ENCODE peak calls at places on chromosomes 7 and 10, in seven cellular contexts. M, J, S, F, K, E and Y are unnamed samples.

GRCh38 chr7:12422449-12423320 is 19.0 kb upstream of the VWDE start:
- DNase-seq in K (peak; percentile 9), J (no peak), M (no peak), E (peak; percentile 10), F (no peak), S (no peak), Y (no peak)

GRCh38 chr7:31373337-31374289 is 33.1 kb upstream of the NEUROD6 start:
- DNase-seq in M (peak; percentile 93), K (peak; percentile 45), E (peak; percentile 62), J (no peak), S (no peak), F (peak; percentile 62), Y (no peak)

GRCh38 chr7:1851731-1852531 is 181.9 kb downstream of the ELFN1 start:
- DNase-seq in S (peak; percentile 51), J (no peak), F (peak; percentile 2), K (no peak), E (no peak), M (peak; percentile 52), Y (no peak)

GRCh38 chr7:74021546-74022320 is 6.2 kb upstream of the ELN start:
- DNase-seq in S (no peak), F (no peak), J (no peak), K (no peak), E (no peak), M (no peak), Y (no peak)

GRCh38 chr10:24238527-24239247 is 29.7 kb downstream of the KIAA1217 start:
- DNase-seq in E (peak; percentile 67), S (no peak), K (no peak), M (peak; percentile 80), F (peak; percentile 20), J (no peak), Y (no peak)

GRCh38 chr7:19105546-19105945 is 11.9 kb downstream of the TWIST1 start:
- DNase-seq in S (no peak), J (no peak), K (no peak), F (no peak), E (no peak), M (no peak), Y (no peak)

GRCh38 chr10:46035923-46036849 is 5.8 kb upstream of the NCOA4 start:
- DNase-seq in E (peak; percentile 63), S (no peak), F (no peak), J (no peak), K (no peak), M (peak; percentile 65), Y (no peak)

GRCh38 chr7:30923774-30924413 is 12.2 kb downstream of the AQP1 start:
- DNase-seq in M (peak; percentile 23), S (peak; percentile 47), J (peak; percentile 11), K (no peak), F (peak; percentile 0), E (no peak), Y (peak; percentile 9)

GRCh38 chr10:117685431-117685830 is 142.9 kb downstream of the EMX2 start:
- DNase-seq in F (no peak), K (no peak), S (no peak), M (no peak), E (no peak), J (no peak), Y (no peak)

GRCh38 chr7:2452074-2452507 is 24.1 kb downstream of the GRIFIN start:
- DNase-seq in M (peak; percentile 61), S (peak; percentile 65), F (no peak), K (no peak), E (no peak), J (peak; percentile 22), Y (no peak)

GRCh38 chr7:140695381-140695780 is 1.1 kb upstream of the NDUFB2 start:
- DNase-seq in S (no peak), F (no peak), E (no peak), M (no peak), K (no peak), J (no peak), Y (no peak)

GRCh38 chr7:117979954-117980497 is 106.8 kb upstream of the CTTNBP2 start:
- DNase-seq in E (no peak), K (no peak), M (no peak), J (no peak), S (no peak), F (no peak), Y (no peak)

GRCh38 chr10:80509403-80510161 is 28.1 kb upstream of the SH2D4B start:
- DNase-seq in E (peak; percentile 81), J (no peak), F (no peak), S (no peak), K (peak; percentile 83), M (peak; percentile 79), Y (no peak)

GRCh38 chr7:111089822-111090426 is 1.0 kb upstream of the LRRN3 start:
- DNase-seq in J (no peak), M (no peak), F (no peak), E (peak; percentile 48), K (peak; percentile 65), S (no peak), Y (no peak)

GRCh38 chr10:114893248-114893647 is 44.7 kb upstream of the TRUB1 start:
- DNase-seq in E (no peak), F (no peak), M (no peak), J (no peak), K (no peak), S (no peak), Y (no peak)

GRCh38 chr7:75033064-75033463 is 40.5 kb downstream of the RCC1L start:
- DNase-seq in S (no peak), E (no peak), F (no peak), M (peak; percentile 90), K (no peak), J (no peak), Y (no peak)

GRCh38 chr10:25068152-25069058 is 52.0 kb downstream of the THNSL1 start:
- DNase-seq in S (no peak), F (no peak), E (peak; percentile 82), K (peak; percentile 70), J (no peak), M (peak; percentile 71), Y (no peak)

GRCh38 chr7:921581-922333 is 32.7 kb downstream of the ADAP1 start:
- DNase-seq in F (peak; percentile 4), S (peak; percentile 62), M (no peak), J (peak; percentile 18), E (no peak), K (no peak), Y (peak; percentile 8)

GRCh38 chr10:35822316-35822715 is 180.2 kb upstream of the FZD8 start:
- DNase-seq in S (peak; percentile 85), E (peak; percentile 58), K (peak; percentile 64), J (no peak), M (peak; percentile 95), F (peak; percentile 60), Y (peak; percentile 25)

GRCh38 chr10:84191106-84191505 is 3.2 kb upstream of the CDHR1 start:
- DNase-seq in F (no peak), K (no peak), S (peak; percentile 17), E (no peak), J (no peak), M (no peak), Y (no peak)

GRCh38 chr7:47132471-47132870 is 449.4 kb downstream of the TNS3 start:
- DNase-seq in M (no peak), J (no peak), F (no peak), E (no peak), S (no peak), K (no peak), Y (no peak)

GRCh38 chr10:78544447-78545085 is 510.9 kb downstream of the RPS24 start:
- DNase-seq in J (no peak), M (peak; percentile 13), E (no peak), K (no peak), F (no peak), S (no peak), Y (no peak)

GRCh38 chr10:7287377-7287776 is 123.5 kb downstream of the SFMBT2 start:
- DNase-seq in M (no peak), E (no peak), F (no peak), K (no peak), J (no peak), S (no peak), Y (no peak)

GRCh38 chr10:94075521-94075920 is 81.8 kb downstream of the PLCE1 start:
- DNase-seq in F (no peak), K (no peak), S (no peak), M (no peak), J (no peak), E (no peak), Y (no peak)

GRCh38 chr10:94077042-94077441 is 83.3 kb downstream of the PLCE1 start:
- DNase-seq in S (no peak), E (no peak), F (no peak), K (no peak), J (no peak), M (no peak), Y (no peak)

GRCh38 chr10:94074462-94074861 is 80.7 kb downstream of the PLCE1 start:
- DNase-seq in M (no peak), S (no peak), J (no peak), K (no peak), E (no peak), F (no peak), Y (no peak)

GRCh38 chr10:94080108-94080507 is 86.4 kb downstream of the PLCE1 start:
- DNase-seq in F (no peak), K (no peak), S (no peak), J (no peak), E (no peak), M (no peak), Y (no peak)

GRCh38 chr10:94076325-94076841 is 82.7 kb downstream of the PLCE1 start:
- DNase-seq in F (no peak), K (peak; percentile 81), E (peak; percentile 5), M (no peak), S (no peak), J (no peak), Y (no peak)
- TF ChIP-seq CTCF in F (no peak), K (peak; percentile 59), E (peak; percentile 23), M (peak; percentile 69), S (peak; percentile 50), J (no peak), Y (no peak)

GRCh38 chr10:122206471-122207065 is 64.5 kb upstream of the BTBD16 start:
- DNase-seq in E (peak; percentile 18), K (no peak), M (no peak), F (no peak), J (no peak), S (no peak), Y (no peak)
- TF ChIP-seq CTCF in E (no peak), K (no peak), M (peak; percentile 36), F (no peak), J (no peak), S (peak; percentile 5), Y (no peak)

DNA sequence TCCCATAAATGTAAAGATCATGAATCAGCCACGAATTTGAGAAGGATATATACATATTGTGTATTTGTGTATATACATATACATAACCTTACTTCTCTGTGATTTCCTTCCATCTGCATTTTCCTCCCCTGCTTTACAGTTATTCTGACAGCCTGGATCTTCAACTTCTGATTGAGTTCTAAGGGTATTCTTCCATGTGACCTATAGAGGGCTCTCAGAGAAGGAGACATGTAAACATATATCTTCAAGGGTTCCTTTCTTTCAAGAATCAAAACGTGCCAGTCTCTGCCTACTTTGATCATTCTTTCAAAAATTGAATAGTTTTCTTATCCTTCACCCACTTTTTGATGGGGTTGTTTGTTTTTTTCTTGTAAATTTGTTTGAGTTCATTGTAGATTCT is 453.7 kb upstream of the POT1 start:
- DNase-seq in J (no peak), K (no peak), S (no peak), E (no peak), M (no peak), F (no peak), Y (no peak)
- TF ChIP-seq CTCF in J (no peak), K (no peak), S (no peak), E (no peak), M (peak; percentile 58), F (no peak), Y (no peak)

DNA sequence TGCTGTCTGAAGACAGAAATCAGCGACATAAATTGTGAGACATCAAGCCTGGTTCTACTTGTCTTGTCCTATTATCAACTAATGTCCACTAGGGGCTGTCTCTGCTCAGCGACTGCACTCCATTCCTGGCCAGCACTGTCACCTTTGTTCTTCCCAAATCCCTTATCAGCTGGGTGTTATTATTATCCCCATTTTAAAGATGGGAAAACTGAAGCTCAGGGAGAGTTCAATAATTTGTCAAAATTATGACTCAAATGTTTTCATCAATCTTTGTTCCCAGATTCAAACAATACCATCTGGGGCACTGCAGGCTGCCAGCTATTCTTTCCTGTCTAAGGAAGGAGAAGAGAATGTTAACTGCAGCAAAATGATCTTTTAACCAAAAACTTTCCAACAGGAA is 431.6 kb upstream of the NFE2L3 start:
- DNase-seq in K (no peak), S (no peak), E (peak; percentile 19), J (no peak), M (no peak), F (no peak), Y (no peak)
- TF ChIP-seq CTCF in K (no peak), S (peak; percentile 31), E (peak; percentile 41), J (no peak), M (peak; percentile 74), F (peak; percentile 31), Y (no peak)